ENCODE peak calls at places on chromosomes 11 and 22, in four cellular contexts. R is HL-60; O is activated CD8-positive, alpha-beta memory T cell treated with anti-CD3 and anti-CD28 coated beads, Interleukin-2, amount 50 U/mL, for 48 hours; E is amygdala. Q is an unnamed sample.

GRCh38 chr11:81644239-81644840 is 1089.3 kb downstream of the FAM181B start:
- DNase-seq in R (peak; percentile 24), O (no peak), E (peak; percentile 4), Q (peak; percentile 44)

GRCh38 chr11:8709002-8709672 is 26.5 kb downstream of the RPL27A start:
- DNase-seq in R (no peak), O (no peak), E (peak; percentile 26), Q (no peak)

GRCh38 chr11:121615506-121615905 is 162.7 kb upstream of the SORL1-AS1 start:
- DNase-seq in O (no peak), R (no peak), E (no peak), Q (no peak)

GRCh38 chr11:67646535-67647336 is 3.8 kb downstream of the ACY3 start:
- DNase-seq in R (peak; percentile 94), O (no peak), E (no peak), Q (no peak)

GRCh38 chr22:38862375-38863329 is 9.4 kb downstream of the CBX6 start:
- DNase-seq in E (peak; percentile 27), O (no peak), R (no peak), Q (no peak)

GRCh38 chr11:77071671-77072605 is 5.2 kb downstream of the CAPN5 start:
- DNase-seq in R (peak; percentile 37), O (peak; percentile 49), E (no peak), Q (no peak)

GRCh38 chr11:72426054-72426757 is 8.1 kb downstream of the CLPB start:
- DNase-seq in R (no peak), O (no peak), E (no peak), Q (no peak)

GRCh38 chr11:63404536-63404935 is 35.0 kb downstream of the SLC22A9 start:
- DNase-seq in O (no peak), R (no peak), E (no peak), Q (no peak)

GRCh38 chr11:33778682-33779081 is 4.4 kb upstream of the FBXO3 start:
- DNase-seq in E (no peak), R (no peak), O (no peak), Q (no peak)

GRCh38 chr11:70567680-70568503 is 169.6 kb downstream of the CTTN start:
- DNase-seq in E (no peak), R (peak; percentile 15), O (no peak), Q (peak; percentile 7)

GRCh38 chr11:33829430-33830141 is 55.3 kb upstream of the FBXO3 start:
- DNase-seq in E (peak; percentile 39), O (peak; percentile 64), R (no peak), Q (peak; percentile 63)

GRCh38 chr11:123426766-123427165 is 3.3 kb upstream of the GRAMD1B start:
- DNase-seq in O (no peak), E (no peak), R (no peak), Q (no peak)

GRCh38 chr11:128790200-128790599 is 76.9 kb downstream of the KCNJ1 start:
- DNase-seq in R (no peak), O (no peak), E (peak; percentile 79), Q (peak; percentile 81)

GRCh38 chr11:1041936-1042608 is 5.6 kb upstream of the MUC6 start:
- DNase-seq in R (no peak), O (no peak), E (no peak), Q (no peak)

GRCh38 chr22:21690401-21690801 is 24.6 kb downstream of the PPIL2 start:
- DNase-seq in O (no peak), R (no peak), E (no peak), Q (no peak)

GRCh38 chr11:75453916-75454655 is 21.1 kb upstream of the KLHL35 start:
- DNase-seq in R (no peak), O (no peak), E (no peak), Q (no peak)

GRCh38 chr11:123157995-123158394 is 37.1 kb downstream of the CLMP start:
- DNase-seq in R (no peak), O (no peak), E (no peak), Q (no peak)